ENCODE peak calls at places on chromosomes 13 and 19, in nine cellular contexts. One of them, this sample, is unnamed.

GRCh38 chr19:55661826-55662225 is 7.0 kb downstream of the U2AF2 start:
- DNase-seq in fibroblast of mammary gland: no peak
- DNase-seq in CD4-positive, alpha-beta T cell: no peak
- DNase-seq in neural progenitor cell: no peak
- DNase-seq in lower leg skin: no peak
- DNase-seq in PC-9: no peak
- DNase-seq in RWPE1: no peak
- DNase-seq in brain microvascular endothelial cell: no peak
- DNase-seq in upper lobe of right lung: no peak
- DNase-seq in this sample: no peak

GRCh38 chr13:46614582-46614981 is 61.6 kb downstream of the LRCH1 start:
- DNase-seq in fibroblast of mammary gland: peak; percentile 91
- DNase-seq in CD4-positive, alpha-beta T cell: no peak
- DNase-seq in neural progenitor cell: no peak
- DNase-seq in lower leg skin: no peak
- DNase-seq in PC-9: no peak
- DNase-seq in RWPE1: peak; percentile 48
- DNase-seq in brain microvascular endothelial cell: peak; percentile 66
- DNase-seq in upper lobe of right lung: no peak
- DNase-seq in this sample: no peak

GRCh38 chr19:14070268-14071050 is 2.1 kb upstream of the MISP3 start:
- DNase-seq in fibroblast of mammary gland: no peak
- DNase-seq in CD4-positive, alpha-beta T cell: no peak
- DNase-seq in neural progenitor cell: no peak
- DNase-seq in lower leg skin: peak; percentile 76
- DNase-seq in PC-9: no peak
- DNase-seq in RWPE1: no peak
- DNase-seq in brain microvascular endothelial cell: no peak
- DNase-seq in upper lobe of right lung: no peak
- DNase-seq in this sample: no peak

GRCh38 chr19:43872547-43873336 is 45.6 kb downstream of the ZNF283 start:
- DNase-seq in fibroblast of mammary gland: peak; percentile 10
- DNase-seq in CD4-positive, alpha-beta T cell: no peak
- DNase-seq in neural progenitor cell: no peak
- DNase-seq in lower leg skin: no peak
- DNase-seq in PC-9: no peak
- DNase-seq in RWPE1: no peak
- DNase-seq in brain microvascular endothelial cell: no peak
- DNase-seq in upper lobe of right lung: no peak
- DNase-seq in this sample: no peak

GRCh38 chr13:71830736-71831135 is 36.3 kb downstream of the DACH1 start:
- DNase-seq in fibroblast of mammary gland: no peak
- DNase-seq in CD4-positive, alpha-beta T cell: no peak
- DNase-seq in neural progenitor cell: no peak
- DNase-seq in lower leg skin: no peak
- DNase-seq in PC-9: no peak
- DNase-seq in RWPE1: no peak
- DNase-seq in brain microvascular endothelial cell: no peak
- DNase-seq in upper lobe of right lung: no peak
- DNase-seq in this sample: no peak

GRCh38 chr19:50779504-50780457 is 9.5 kb downstream of the GPR32 start:
- DNase-seq in fibroblast of mammary gland: no peak
- DNase-seq in CD4-positive, alpha-beta T cell: no peak
- DNase-seq in neural progenitor cell: no peak
- DNase-seq in lower leg skin: no peak
- DNase-seq in PC-9: no peak
- DNase-seq in RWPE1: no peak
- DNase-seq in brain microvascular endothelial cell: no peak
- DNase-seq in upper lobe of right lung: no peak
- DNase-seq in this sample: no peak

GRCh38 chr13:98385591-98385990 is 191.3 kb downstream of the STK24 start:
- DNase-seq in fibroblast of mammary gland: no peak
- DNase-seq in CD4-positive, alpha-beta T cell: no peak
- DNase-seq in neural progenitor cell: no peak
- DNase-seq in lower leg skin: no peak
- DNase-seq in PC-9: no peak
- DNase-seq in RWPE1: no peak
- DNase-seq in brain microvascular endothelial cell: no peak
- DNase-seq in upper lobe of right lung: no peak
- DNase-seq in this sample: no peak

GRCh38 chr19:58543826-58544590 is at the start of gene TRIM28:
- DNase-seq in fibroblast of mammary gland: peak; percentile 99
- DNase-seq in CD4-positive, alpha-beta T cell: peak; percentile 100
- DNase-seq in neural progenitor cell: peak; percentile 99
- DNase-seq in lower leg skin: peak; percentile 100
- DNase-seq in PC-9: peak; percentile 98
- DNase-seq in RWPE1: peak; percentile 100
- DNase-seq in brain microvascular endothelial cell: peak; percentile 98
- DNase-seq in upper lobe of right lung: peak; percentile 99
- DNase-seq in this sample: peak; percentile 100

GRCh38 chr13:91647361-91647970 is 249.0 kb downstream of the GPC5 start:
- DNase-seq in fibroblast of mammary gland: no peak
- DNase-seq in CD4-positive, alpha-beta T cell: no peak
- DNase-seq in neural progenitor cell: peak; percentile 60
- DNase-seq in lower leg skin: no peak
- DNase-seq in PC-9: peak; percentile 13
- DNase-seq in RWPE1: peak; percentile 21
- DNase-seq in brain microvascular endothelial cell: no peak
- DNase-seq in upper lobe of right lung: no peak
- DNase-seq in this sample: peak; percentile 5

GRCh38 chr13:24097064-24097463 is 63.5 kb upstream of the SPATA13 start:
- DNase-seq in fibroblast of mammary gland: peak; percentile 78
- DNase-seq in CD4-positive, alpha-beta T cell: no peak
- DNase-seq in neural progenitor cell: no peak
- DNase-seq in lower leg skin: no peak
- DNase-seq in PC-9: no peak
- DNase-seq in RWPE1: no peak
- DNase-seq in brain microvascular endothelial cell: no peak
- DNase-seq in upper lobe of right lung: no peak
- DNase-seq in this sample: no peak

GRCh38 chr13:34358811-34359513 is 541.0 kb downstream of the RFC3 start:
- DNase-seq in fibroblast of mammary gland: peak; percentile 63
- DNase-seq in CD4-positive, alpha-beta T cell: no peak
- DNase-seq in neural progenitor cell: no peak
- DNase-seq in lower leg skin: no peak
- DNase-seq in PC-9: peak; percentile 39
- DNase-seq in RWPE1: no peak
- DNase-seq in brain microvascular endothelial cell: peak; percentile 85
- DNase-seq in upper lobe of right lung: no peak
- DNase-seq in this sample: no peak

GRCh38 chr13:21735621-21736401 is 64.9 kb downstream of the FGF9 start:
- DNase-seq in fibroblast of mammary gland: no peak
- DNase-seq in CD4-positive, alpha-beta T cell: no peak
- DNase-seq in neural progenitor cell: no peak
- DNase-seq in lower leg skin: no peak
- DNase-seq in PC-9: no peak
- DNase-seq in RWPE1: no peak
- DNase-seq in brain microvascular endothelial cell: no peak
- DNase-seq in upper lobe of right lung: no peak
- DNase-seq in this sample: no peak

GRCh38 chr19:492091-492531 is 4.2 kb upstream of the MADCAM1 start:
- DNase-seq in fibroblast of mammary gland: no peak
- DNase-seq in CD4-positive, alpha-beta T cell: peak; percentile 48
- DNase-seq in neural progenitor cell: no peak
- DNase-seq in lower leg skin: no peak
- DNase-seq in PC-9: no peak
- DNase-seq in RWPE1: no peak
- DNase-seq in brain microvascular endothelial cell: no peak
- DNase-seq in upper lobe of right lung: no peak
- DNase-seq in this sample: no peak

GRCh38 chr19:2289714-2290435 is 7.9 kb upstream of the PEAK3 start:
- DNase-seq in fibroblast of mammary gland: no peak
- DNase-seq in CD4-positive, alpha-beta T cell: peak; percentile 68
- DNase-seq in neural progenitor cell: peak; percentile 53
- DNase-seq in lower leg skin: no peak
- DNase-seq in PC-9: no peak
- DNase-seq in RWPE1: no peak
- DNase-seq in brain microvascular endothelial cell: no peak
- DNase-seq in upper lobe of right lung: peak; percentile 82
- DNase-seq in this sample: peak; percentile 92

GRCh38 chr13:106524108-106524507 is 11.4 kb downstream of the EFNB2 start:
- DNase-seq in fibroblast of mammary gland: no peak
- DNase-seq in CD4-positive, alpha-beta T cell: no peak
- DNase-seq in neural progenitor cell: no peak
- DNase-seq in lower leg skin: no peak
- DNase-seq in PC-9: no peak
- DNase-seq in RWPE1: no peak
- DNase-seq in brain microvascular endothelial cell: no peak
- DNase-seq in upper lobe of right lung: no peak
- DNase-seq in this sample: no peak

GRCh38 chr13:100129605-100130004 is 40.7 kb downstream of the PCCA start:
- DNase-seq in fibroblast of mammary gland: no peak
- DNase-seq in CD4-positive, alpha-beta T cell: no peak
- DNase-seq in neural progenitor cell: no peak
- DNase-seq in lower leg skin: no peak
- DNase-seq in PC-9: no peak
- DNase-seq in RWPE1: no peak
- DNase-seq in brain microvascular endothelial cell: no peak
- DNase-seq in upper lobe of right lung: no peak
- DNase-seq in this sample: peak; percentile 21

GRCh38 chr13:66530686-66531085 is 699.5 kb downstream of the PCDH9 start:
- DNase-seq in fibroblast of mammary gland: no peak
- DNase-seq in CD4-positive, alpha-beta T cell: no peak
- DNase-seq in neural progenitor cell: no peak
- DNase-seq in lower leg skin: no peak
- DNase-seq in PC-9: no peak
- DNase-seq in RWPE1: no peak
- DNase-seq in brain microvascular endothelial cell: no peak
- DNase-seq in upper lobe of right lung: no peak
- DNase-seq in this sample: no peak

GRCh38 chr19:29245221-29245620 is 32.3 kb upstream of the UQCRFS1 start:
- DNase-seq in fibroblast of mammary gland: no peak
- DNase-seq in CD4-positive, alpha-beta T cell: no peak
- DNase-seq in neural progenitor cell: no peak
- DNase-seq in lower leg skin: no peak
- DNase-seq in PC-9: no peak
- DNase-seq in RWPE1: no peak
- DNase-seq in brain microvascular endothelial cell: no peak
- DNase-seq in upper lobe of right lung: no peak
- DNase-seq in this sample: no peak

GRCh38 chr19:35592226-35592625 is 6.3 kb downstream of the PMIS2 start:
- DNase-seq in fibroblast of mammary gland: peak; percentile 57
- DNase-seq in CD4-positive, alpha-beta T cell: no peak
- DNase-seq in neural progenitor cell: peak; percentile 76
- DNase-seq in lower leg skin: no peak
- DNase-seq in PC-9: no peak
- DNase-seq in RWPE1: no peak
- DNase-seq in brain microvascular endothelial cell: no peak
- DNase-seq in upper lobe of right lung: no peak
- DNase-seq in this sample: peak; percentile 62
- TF ChIP-seq CTCF in fibroblast of mammary gland: peak; percentile 62
- TF ChIP-seq CTCF in CD4-positive, alpha-beta T cell: peak; percentile 59
- TF ChIP-seq CTCF in neural progenitor cell: peak; percentile 73
- TF ChIP-seq CTCF in lower leg skin: no peak
- TF ChIP-seq CTCF in PC-9: peak; percentile 52
- TF ChIP-seq CTCF in RWPE1: no peak
- TF ChIP-seq CTCF in brain microvascular endothelial cell: peak; percentile 57
- TF ChIP-seq CTCF in upper lobe of right lung: peak; percentile 48
- TF ChIP-seq CTCF in this sample: peak; percentile 55

DNA sequence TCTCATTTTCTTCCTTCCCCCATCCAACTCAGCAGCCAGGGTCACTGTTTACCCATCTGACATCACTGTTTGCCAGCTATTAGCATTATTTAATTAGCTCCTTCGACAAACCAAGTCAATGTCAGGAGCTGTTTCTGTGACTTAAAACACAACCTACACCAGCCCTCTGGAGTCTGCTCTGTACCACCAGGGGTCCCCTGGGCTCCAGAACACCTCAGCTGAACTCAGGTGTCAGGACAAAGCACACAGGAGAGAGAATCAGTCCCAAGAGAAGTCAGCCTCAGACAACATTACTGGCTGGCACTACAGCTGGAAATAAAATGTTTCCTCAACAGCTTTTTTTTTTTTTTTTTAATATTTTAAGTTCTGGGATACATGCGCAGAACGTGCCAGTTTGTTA is 45.1 kb downstream of the DCLK1 start:
- DNase-seq in fibroblast of mammary gland: no peak
- DNase-seq in CD4-positive, alpha-beta T cell: no peak
- DNase-seq in neural progenitor cell: peak; percentile 24
- DNase-seq in lower leg skin: no peak
- DNase-seq in PC-9: no peak
- DNase-seq in RWPE1: no peak
- DNase-seq in brain microvascular endothelial cell: no peak
- DNase-seq in upper lobe of right lung: no peak
- DNase-seq in this sample: no peak
- TF ChIP-seq CTCF in fibroblast of mammary gland: no peak
- TF ChIP-seq CTCF in CD4-positive, alpha-beta T cell: no peak
- TF ChIP-seq CTCF in neural progenitor cell: peak; percentile 20
- TF ChIP-seq CTCF in lower leg skin: no peak
- TF ChIP-seq CTCF in PC-9: no peak
- TF ChIP-seq CTCF in RWPE1: no peak
- TF ChIP-seq CTCF in brain microvascular endothelial cell: peak; percentile 15
- TF ChIP-seq CTCF in upper lobe of right lung: no peak
- TF ChIP-seq CTCF in this sample: no peak

GRCh38 chr19:41930926-41931592 is 2.8 kb upstream of the ERFL start:
- DNase-seq in fibroblast of mammary gland: no peak
- DNase-seq in CD4-positive, alpha-beta T cell: no peak
- DNase-seq in neural progenitor cell: peak; percentile 51
- DNase-seq in lower leg skin: no peak
- DNase-seq in PC-9: no peak
- DNase-seq in RWPE1: no peak
- DNase-seq in brain microvascular endothelial cell: no peak
- DNase-seq in upper lobe of right lung: no peak
- DNase-seq in this sample: no peak
- TF ChIP-seq CTCF in fibroblast of mammary gland: peak; percentile 33
- TF ChIP-seq CTCF in CD4-positive, alpha-beta T cell: no peak
- TF ChIP-seq CTCF in neural progenitor cell: peak; percentile 49
- TF ChIP-seq CTCF in lower leg skin: no peak
- TF ChIP-seq CTCF in PC-9: no peak
- TF ChIP-seq CTCF in RWPE1: no peak
- TF ChIP-seq CTCF in brain microvascular endothelial cell: peak; percentile 67
- TF ChIP-seq CTCF in upper lobe of right lung: peak; percentile 28
- TF ChIP-seq CTCF in this sample: no peak

GRCh38 chr19:34368338-34368737 is 3.3 kb downstream of the GPI start:
- DNase-seq in fibroblast of mammary gland: no peak
- DNase-seq in CD4-positive, alpha-beta T cell: no peak
- DNase-seq in neural progenitor cell: no peak
- DNase-seq in lower leg skin: no peak
- DNase-seq in PC-9: no peak
- DNase-seq in RWPE1: no peak
- DNase-seq in brain microvascular endothelial cell: no peak
- DNase-seq in upper lobe of right lung: no peak
- DNase-seq in this sample: no peak

GRCh38 chr19:34366670-34367423 is 1.9 kb downstream of the GPI start:
- DNase-seq in fibroblast of mammary gland: peak; percentile 52
- DNase-seq in CD4-positive, alpha-beta T cell: no peak
- DNase-seq in neural progenitor cell: no peak
- DNase-seq in lower leg skin: no peak
- DNase-seq in PC-9: no peak
- DNase-seq in RWPE1: no peak
- DNase-seq in brain microvascular endothelial cell: peak; percentile 12
- DNase-seq in upper lobe of right lung: no peak
- DNase-seq in this sample: no peak

GRCh38 chr19:34367424-34367957 is 2.5 kb downstream of the GPI start:
- DNase-seq in fibroblast of mammary gland: no peak
- DNase-seq in CD4-positive, alpha-beta T cell: no peak
- DNase-seq in neural progenitor cell: no peak
- DNase-seq in lower leg skin: no peak
- DNase-seq in PC-9: no peak
- DNase-seq in RWPE1: no peak
- DNase-seq in brain microvascular endothelial cell: no peak
- DNase-seq in upper lobe of right lung: no peak
- DNase-seq in this sample: no peak

GRCh38 chr19:34370983-34371382 is 6.0 kb downstream of the GPI start:
- DNase-seq in fibroblast of mammary gland: no peak
- DNase-seq in CD4-positive, alpha-beta T cell: no peak
- DNase-seq in neural progenitor cell: no peak
- DNase-seq in lower leg skin: no peak
- DNase-seq in PC-9: no peak
- DNase-seq in RWPE1: no peak
- DNase-seq in brain microvascular endothelial cell: no peak
- DNase-seq in upper lobe of right lung: no peak
- DNase-seq in this sample: no peak

GRCh38 chr19:34370117-34370516 is 5.1 kb downstream of the GPI start:
- DNase-seq in fibroblast of mammary gland: no peak
- DNase-seq in CD4-positive, alpha-beta T cell: no peak
- DNase-seq in neural progenitor cell: no peak
- DNase-seq in lower leg skin: no peak
- DNase-seq in PC-9: no peak
- DNase-seq in RWPE1: no peak
- DNase-seq in brain microvascular endothelial cell: no peak
- DNase-seq in upper lobe of right lung: no peak
- DNase-seq in this sample: no peak
- TF ChIP-seq CTCF in fibroblast of mammary gland: no peak
- TF ChIP-seq CTCF in CD4-positive, alpha-beta T cell: no peak
- TF ChIP-seq CTCF in neural progenitor cell: no peak
- TF ChIP-seq CTCF in lower leg skin: no peak
- TF ChIP-seq CTCF in PC-9: no peak
- TF ChIP-seq CTCF in RWPE1: no peak
- TF ChIP-seq CTCF in brain microvascular endothelial cell: no peak
- TF ChIP-seq CTCF in upper lobe of right lung: no peak
- TF ChIP-seq CTCF in this sample: no peak

This sample was measured in GM20000.